ENCODE peak calls at places on chromosomes 4 and X, in ten cellular contexts. M is BE2C, W is AG09309, L is prostate gland, P is suprapubic skin, E is mammary epithelial cell, H is sigmoid colon, D is dorsolateral prefrontal cortex, C is fibroblast of pulmonary artery, T is kidney. R is an unnamed sample.

GRCh38 chrX:10841579-10841978 is 221.2 kb upstream of the MID1 start:
- DNase-seq in M (no peak), W (peak), L (no peak), P (no peak), E (no peak), H (no peak), D (no peak), C (peak), T (no peak), R (no peak)

GRCh38 chr4:124783847-124784246 is 71.3 kb upstream of the ANKRD50 start:
- DNase-seq in M (no peak), W (no peak), L (no peak), P (no peak), E (peak), H (no peak), D (no peak), C (peak), T (no peak), R (no peak)

GRCh38 chrX:115344885-115345653 is 55.6 kb downstream of the LUZP4 start:
- DNase-seq in M (peak), W (peak), L (peak), P (peak), E (peak), H (peak), D (peak), C (peak), T (peak), R (peak)

GRCh38 chr4:89915937-89916336 is 21.3 kb downstream of the MMRN1 start:
- DNase-seq in M (no peak), W (no peak), L (peak), P (no peak), E (no peak), H (no peak), D (no peak), C (no peak), T (no peak), R (no peak)

GRCh38 chr4:149708513-149709175 is 107.0 kb downstream of the IQCM start:
- DNase-seq in M (no peak), W (peak), L (no peak), P (no peak), E (peak), H (no peak), D (no peak), C (peak), T (no peak), R (no peak)

GRCh38 chr4:8192748-8193738 is 6.0 kb upstream of the SH3TC1 start:
- DNase-seq in M (peak), W (no peak), L (peak), P (no peak), E (no peak), H (no peak), D (peak), C (peak), T (no peak), R (no peak)

GRCh38 chrX:150482537-150483217 is 85.7 kb upstream of the MTM1 start:
- DNase-seq in M (no peak), W (peak), L (no peak), P (no peak), E (peak), H (no peak), D (no peak), C (peak), T (no peak), R (no peak)

GRCh38 chrX:63503541-63503940 is 152.4 kb upstream of the SPIN4 start:
- DNase-seq in M (no peak), W (no peak), L (no peak), P (no peak), E (peak), H (no peak), D (no peak), C (peak), T (no peak), R (no peak)

GRCh38 chr4:182829196-182829595 is 88.0 kb downstream of the DCTD start:
- DNase-seq in M (no peak), W (no peak), L (no peak), P (no peak), E (no peak), H (peak), D (no peak), C (no peak), T (no peak), R (no peak)

GRCh38 chr4:40486534-40486933 is 143.1 kb downstream of the RBM47 start:
- DNase-seq in M (no peak), W (peak), L (no peak), P (no peak), E (peak), H (no peak), D (no peak), C (peak), T (no peak), R (no peak)

GRCh38 chr4:41747230-41748055 is 1.1 kb downstream of the PHOX2B start:
- DNase-seq in M (no peak), W (no peak), L (no peak), P (no peak), E (no peak), H (no peak), D (no peak), C (no peak), T (peak), R (no peak)

GRCh38 chr4:41748788-41749445 is 392 bp upstream of the PHOX2B start:
- DNase-seq in M (peak), W (no peak), L (no peak), P (no peak), E (no peak), H (no peak), D (no peak), C (no peak), T (no peak), R (no peak)

GRCh38 chr4:41749650-41750049 is 1.1 kb upstream of the PHOX2B start:
- DNase-seq in M (no peak), W (no peak), L (no peak), P (no peak), E (no peak), H (no peak), D (no peak), C (no peak), T (no peak), R (no peak)

GRCh38 chr4:41746440-41747229 is 1.9 kb downstream of the PHOX2B start:
- DNase-seq in M (no peak), W (no peak), L (no peak), P (no peak), E (no peak), H (no peak), D (no peak), C (no peak), T (no peak), R (no peak)

GRCh38 chr4:41748074-41748787 is at the start of gene PHOX2B:
- DNase-seq in M (peak), W (no peak), L (no peak), P (no peak), E (no peak), H (no peak), D (no peak), C (no peak), T (peak), R (no peak)
- H3K4me3 ChIP-seq in M (peak), W (no peak), L (no peak), P (no peak), E (no peak), H (no peak), D (no peak), C (no peak), T (no peak), R (no peak)

GRCh38 chr4:106201373-106201772 is 114.6 kb downstream of the TBCK start:
- DNase-seq in M (no peak), W (no peak), L (no peak), P (no peak), E (peak), H (no peak), D (no peak), C (peak), T (no peak), R (no peak)
- TF ChIP-seq CTCF in M (peak), W (peak), L (no peak), P (no peak), E (peak), H (peak), D (peak), C (peak), T (peak), R (peak)

DNA sequence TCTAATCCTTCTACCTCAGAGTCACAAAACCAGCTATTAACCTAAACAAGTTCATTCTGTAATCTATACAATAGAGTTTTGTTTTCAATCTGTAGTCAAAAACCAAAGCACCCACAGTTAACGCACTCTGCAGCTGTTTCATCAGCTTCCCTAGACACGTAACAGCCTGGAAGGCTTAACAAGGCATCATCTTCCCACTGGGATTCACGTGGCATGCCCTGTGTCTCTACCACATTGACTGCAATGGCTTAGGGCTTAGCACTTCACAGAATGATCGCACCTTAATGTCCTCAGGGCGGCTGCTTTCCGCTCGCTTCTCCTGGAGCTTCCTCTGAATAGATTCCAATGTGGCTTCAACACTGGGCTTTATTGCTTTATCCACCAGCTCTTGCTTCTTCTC is 49.7 kb upstream of the NAP1L5 start:
- DNase-seq in M (no peak), W (no peak), L (no peak), P (no peak), E (no peak), H (no peak), D (no peak), C (no peak), T (no peak), R (no peak)
- H3K4me3 ChIP-seq in M (no peak), W (no peak), L (no peak), P (no peak), E (no peak), H (no peak), D (no peak), C (no peak), T (no peak), R (no peak)

DNA sequence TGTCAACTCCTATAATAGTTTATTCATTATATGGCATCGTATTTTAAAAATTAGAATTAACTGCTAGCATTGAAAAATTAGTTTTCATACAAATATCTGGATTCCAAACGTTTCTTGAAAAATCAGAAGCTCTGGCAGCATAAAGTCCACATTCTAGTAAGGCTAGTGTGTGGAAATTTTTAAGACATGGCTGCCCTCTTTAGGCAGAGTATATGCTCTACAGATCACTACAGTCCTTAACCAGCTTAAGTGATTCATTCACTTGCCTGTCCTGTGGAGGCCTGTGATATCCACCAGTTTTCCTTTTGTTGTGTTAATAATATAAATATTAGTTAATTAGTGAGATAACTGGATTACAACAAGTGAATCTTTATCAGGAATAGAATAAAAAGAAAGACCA is 287.2 kb downstream of the OPHN1 start:
- DNase-seq in M (no peak), W (peak), L (no peak), P (no peak), E (peak), H (no peak), D (no peak), C (peak), T (no peak), R (no peak)
- TF ChIP-seq CTCF in M (no peak), W (peak), L (no peak), P (no peak), E (peak), H (no peak), D (peak), C (peak), T (peak), R (peak)

GRCh38 chr4:109787807-109788206 is 14.0 kb downstream of the CFI start:
- DNase-seq in M (no peak), W (no peak), L (no peak), P (no peak), E (no peak), H (no peak), D (no peak), C (no peak), T (no peak), R (no peak)
- H3K4me3 ChIP-seq in M (no peak), W (no peak), L (no peak), P (no peak), E (no peak), H (no peak), D (no peak), C (no peak), T (no peak), R (no peak)

GRCh38 chrX:155874571-155875244 is 6.4 kb upstream of the VAMP7 start:
- DNase-seq in M (no peak), W (no peak), L (no peak), P (no peak), E (no peak), H (no peak), D (no peak), C (no peak), T (peak), R (no peak)

GRCh38 chrX:155873203-155873602 is 7.9 kb upstream of the VAMP7 start:
- DNase-seq in M (no peak), W (no peak), L (no peak), P (no peak), E (no peak), H (no peak), D (no peak), C (no peak), T (no peak), R (no peak)

GRCh38 chrX:155867821-155868220 is 13.3 kb upstream of the VAMP7 start:
- DNase-seq in M (no peak), W (no peak), L (no peak), P (no peak), E (no peak), H (no peak), D (no peak), C (no peak), T (no peak), R (no peak)

GRCh38 chrX:155870958-155871357 is 10.2 kb upstream of the VAMP7 start:
- DNase-seq in M (no peak), W (no peak), L (no peak), P (no peak), E (no peak), H (no peak), D (no peak), C (no peak), T (no peak), R (no peak)

DNA sequence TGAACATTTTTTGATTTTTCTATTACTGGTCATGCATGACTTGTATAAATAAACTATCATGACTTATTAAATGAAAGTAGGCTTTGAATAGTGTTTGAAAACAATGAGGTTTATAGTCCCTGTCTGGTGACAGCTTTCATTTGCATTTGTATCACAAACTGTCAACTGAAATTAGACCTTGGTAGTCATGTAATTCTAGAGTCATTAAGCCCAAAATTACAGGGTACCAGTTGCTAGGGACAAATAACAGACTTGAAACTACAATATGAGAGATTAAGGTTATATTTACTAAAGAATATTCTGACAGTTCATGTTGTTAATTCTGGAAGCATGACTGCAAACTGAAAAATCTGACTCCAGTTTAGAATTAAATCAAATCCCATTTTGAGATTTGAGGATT is 9.2 kb upstream of the VAMP7 start:
- DNase-seq in M (no peak), W (no peak), L (no peak), P (no peak), E (no peak), H (no peak), D (no peak), C (no peak), T (no peak), R (no peak)
- TF ChIP-seq CTCF in M (no peak), W (no peak), L (no peak), P (no peak), E (no peak), H (no peak), D (no peak), C (no peak), T (no peak), R (no peak)

GRCh38 chr4:6722891-6723290 is 6.9 kb downstream of the BLOC1S4 start:
- DNase-seq in M (no peak), W (no peak), L (no peak), P (no peak), E (no peak), H (no peak), D (no peak), C (no peak), T (no peak), R (no peak)

GRCh38 chr4:6718932-6719610 is 3.1 kb downstream of the BLOC1S4 start:
- DNase-seq in M (no peak), W (no peak), L (no peak), P (no peak), E (no peak), H (no peak), D (no peak), C (no peak), T (no peak), R (no peak)

GRCh38 chr4:6721121-6721520 is 5.1 kb downstream of the BLOC1S4 start:
- DNase-seq in M (no peak), W (no peak), L (no peak), P (no peak), E (no peak), H (no peak), D (no peak), C (no peak), T (no peak), R (no peak)

GRCh38 chr4:6719611-6720179 is 3.7 kb downstream of the BLOC1S4 start:
- DNase-seq in M (no peak), W (no peak), L (no peak), P (no peak), E (no peak), H (no peak), D (no peak), C (no peak), T (no peak), R (no peak)

GRCh38 chr4:6720202-6720699 is 4.3 kb downstream of the BLOC1S4 start:
- DNase-seq in M (peak), W (no peak), L (peak), P (peak), E (peak), H (peak), D (peak), C (peak), T (peak), R (peak)
- H3K4me3 ChIP-seq in M (no peak), W (no peak), L (no peak), P (no peak), E (no peak), H (no peak), D (peak), C (no peak), T (no peak), R (no peak)

DNA sequence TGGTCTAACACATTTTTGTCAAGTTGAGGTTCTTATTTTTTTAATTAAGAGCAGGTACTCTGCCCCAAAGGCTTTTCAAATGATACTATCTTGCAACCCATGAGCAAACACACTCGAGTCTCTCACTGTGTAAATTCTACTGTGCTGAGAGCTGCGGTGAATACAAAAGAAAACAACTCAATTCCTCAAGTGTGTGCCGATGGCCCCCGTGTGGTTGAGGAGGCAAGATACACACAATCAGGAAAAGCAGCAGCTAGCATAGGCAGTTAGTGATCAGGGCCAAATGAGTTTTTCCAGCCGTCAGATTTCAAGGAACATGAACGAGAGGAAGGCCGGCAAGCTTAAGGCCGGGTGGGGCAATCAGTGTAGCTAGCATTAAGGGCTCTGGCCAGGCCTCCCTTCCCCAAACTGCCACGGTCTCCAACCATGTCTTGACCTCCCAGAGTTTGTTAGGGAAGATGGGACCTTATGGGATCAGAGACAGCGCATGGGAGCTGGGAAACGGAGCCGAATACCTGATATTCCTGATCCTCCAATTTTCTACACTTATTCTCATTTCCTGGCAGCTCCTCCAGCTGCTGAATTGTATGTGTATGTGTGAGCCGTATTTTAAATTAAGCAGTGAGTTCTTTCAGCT is 59.7 kb downstream of the RTL9 start:
- DNase-seq in M (peak), W (no peak), L (no peak), P (no peak), E (no peak), H (no peak), D (no peak), C (peak), T (no peak), R (peak)
- TF ChIP-seq CTCF in M (peak), W (peak), L (no peak), P (no peak), E (peak), H (peak), D (no peak), C (peak), T (peak), R (peak)

DNA sequence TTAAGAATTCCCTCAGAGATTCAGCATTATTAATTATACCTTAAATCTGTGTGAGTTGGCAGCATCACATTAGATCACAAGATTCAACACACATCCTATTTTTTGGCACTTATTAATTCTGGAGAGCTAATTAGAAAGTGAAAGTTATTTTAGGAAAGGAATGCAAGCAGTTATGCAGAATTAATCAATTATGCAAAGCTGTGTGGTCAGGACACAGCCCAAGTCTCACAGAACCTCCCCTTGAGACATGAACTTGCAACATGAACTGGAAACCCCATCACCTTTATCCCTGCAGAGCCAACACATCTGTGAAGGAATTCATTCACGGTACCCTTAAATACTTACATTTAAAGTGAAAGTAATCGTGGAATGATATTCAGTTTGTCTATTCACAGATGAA is 80.5 kb downstream of the TSPAN5 start:
- DNase-seq in M (no peak), W (no peak), L (no peak), P (no peak), E (no peak), H (no peak), D (no peak), C (no peak), T (no peak), R (no peak)
- H3K4me3 ChIP-seq in M (no peak), W (no peak), L (no peak), P (no peak), E (no peak), H (no peak), D (peak), C (no peak), T (peak), R (no peak)

R was measured in upper lobe of right lung.